ENCODE peak calls at places on chromosomes 3 and 15, in seven cellular contexts. E is HL-60, A is foreskin fibroblast, Y is fibroblast of villous mesenchyme, K is adrenal gland, C is left lung, N is heart left ventricle. F is an unnamed sample.
A peak's percentile ranks its signal among the peaks of the same experiment; 100 is the strongest.

GRCh38 chr3:192921793-192922192 is 4.1 kb upstream of the MB21D2 start:
- DNase-seq in E (no peak), A (no peak), Y (no peak), K (no peak), C (no peak), N (no peak), F (no peak)

GRCh38 chr15:80991446-80991845 is 1.8 kb upstream of the MESD start:
- DNase-seq in E (no peak), A (peak; percentile 73), Y (peak; percentile 87), K (peak; percentile 36), C (no peak), N (peak; percentile 81), F (peak; percentile 72)

GRCh38 chr15:71104636-71105035 is 10.6 kb upstream of the THSD4 start:
- DNase-seq in E (no peak), A (no peak), Y (no peak), K (no peak), C (no peak), N (no peak), F (no peak)

GRCh38 chr3:104040896-104041295 is 1325.8 kb upstream of the ALCAM start:
- DNase-seq in E (no peak), A (no peak), Y (no peak), K (no peak), C (no peak), N (no peak), F (no peak)

GRCh38 chr3:71910107-71910506 is 125.2 kb upstream of the PROK2 start:
- DNase-seq in E (no peak), A (no peak), Y (peak; percentile 14), K (no peak), C (no peak), N (no peak), F (peak; percentile 15)

GRCh38 chr3:13881536-13882410 is 1.9 kb upstream of the WNT7A start:
- DNase-seq in E (no peak), A (no peak), Y (no peak), K (no peak), C (no peak), N (no peak), F (no peak)

GRCh38 chr3:144229237-144229830 is 257.7 kb downstream of the DIPK2A start:
- DNase-seq in E (no peak), A (no peak), Y (no peak), K (no peak), C (no peak), N (no peak), F (peak; percentile 59)

GRCh38 chr3:38026856-38027255 is 2.6 kb downstream of the PLCD1 start:
- DNase-seq in E (no peak), A (no peak), Y (no peak), K (no peak), C (no peak), N (no peak), F (no peak)

GRCh38 chr3:123384256-123384655 is 64.6 kb downstream of the ADCY5 start:
- DNase-seq in E (no peak), A (no peak), Y (no peak), K (no peak), C (no peak), N (no peak), F (no peak)

GRCh38 chr15:62391565-62392262 is 226.6 kb upstream of the C2CD4B start:
- DNase-seq in E (no peak), A (peak; percentile 63), Y (peak; percentile 61), K (peak; percentile 54), C (peak; percentile 84), N (peak; percentile 72), F (peak; percentile 46)

GRCh38 chr3:40043444-40043755 is 234.0 kb downstream of the MYRIP start:
- DNase-seq in E (no peak), A (peak; percentile 85), Y (peak; percentile 5), K (peak; percentile 14), C (no peak), N (no peak), F (peak; percentile 70)

GRCh38 chr15:82850731-82851130 is 41.3 kb downstream of the WHAMM start:
- DNase-seq in E (no peak), A (peak; percentile 10), Y (no peak), K (peak; percentile 25), C (no peak), N (no peak), F (no peak)

GRCh38 chr15:55237219-55238130 is 40.7 kb upstream of the RSL24D1 start:
- DNase-seq in E (no peak), A (no peak), Y (no peak), K (no peak), C (no peak), N (no peak), F (peak; percentile 37)

GRCh38 chr15:80875568-80875967 is 96.4 kb downstream of the CEMIP start:
- DNase-seq in E (no peak), A (no peak), Y (no peak), K (no peak), C (no peak), N (peak; percentile 53), F (peak; percentile 11)

GRCh38 chr3:73493543-73494314 is 131.0 kb downstream of the PDZRN3 start:
- DNase-seq in E (no peak), A (peak; percentile 56), Y (peak; percentile 47), K (peak; percentile 65), C (no peak), N (no peak), F (peak; percentile 61)

GRCh38 chr15:36291501-36291900 is 287.9 kb upstream of the CDIN1 start:
- DNase-seq in E (no peak), A (no peak), Y (no peak), K (no peak), C (no peak), N (no peak), F (no peak)

GRCh38 chr3:127264292-127264691 is 23.6 kb downstream of the PRR20G start:
- DNase-seq in E (no peak), A (no peak), Y (no peak), K (no peak), C (no peak), N (no peak), F (no peak)

DNA sequence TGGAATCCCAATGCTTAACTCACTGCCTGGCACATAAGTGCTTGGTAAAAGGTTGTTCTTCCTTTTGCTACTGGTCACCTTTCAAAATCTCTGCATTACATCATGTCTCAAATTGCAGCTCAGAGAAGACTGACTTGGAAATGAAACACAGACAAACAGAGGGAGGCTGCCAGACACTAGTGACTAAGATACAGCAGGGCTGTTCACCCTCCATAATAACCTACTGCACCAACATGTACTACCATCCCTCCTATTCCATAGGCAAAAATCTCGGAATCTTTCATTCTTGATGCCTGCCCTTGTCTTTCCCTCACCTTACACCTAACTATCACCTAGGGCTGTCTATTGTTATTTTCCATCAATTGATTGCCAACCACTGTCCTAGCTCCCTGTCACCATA is 502.3 kb upstream of the ADAMTS9 start:
- DNase-seq in E (no peak), A (no peak), Y (no peak), K (no peak), C (no peak), N (no peak), F (no peak)
- H3K4me3 ChIP-seq in E (no peak overlapping the region), A (no peak overlapping the region), Y (no peak overlapping the region), K (no peak overlapping the region), C (no peak overlapping the region), N (no peak overlapping the region), F (no peak overlapping the region)

GRCh38 chr3:178646205-178646604 is 110.0 kb downstream of the KCNMB2 start:
- DNase-seq in E (no peak), A (no peak), Y (no peak), K (no peak), C (no peak), N (no peak), F (no peak)

DNA sequence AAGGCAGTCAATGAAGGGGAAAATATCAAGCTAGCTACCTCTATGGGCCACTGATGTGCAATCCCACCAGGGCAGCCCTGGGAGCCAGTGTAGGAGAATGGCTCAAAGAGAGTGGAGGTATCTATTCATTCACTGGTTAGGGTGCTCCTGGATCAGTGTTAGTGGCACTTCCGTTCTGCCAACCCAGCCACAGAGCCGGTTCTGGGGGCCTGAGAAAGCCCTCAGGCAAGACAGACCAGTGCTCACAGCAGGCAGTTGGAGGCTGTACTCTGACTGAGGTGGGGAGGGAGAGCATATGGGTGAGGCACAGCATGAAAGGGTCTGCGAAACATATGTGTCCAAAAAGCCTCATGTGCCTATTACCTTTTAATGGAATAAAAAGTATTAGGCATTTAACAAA is 109.3 kb downstream of the KCNMB2 start:
- DNase-seq in E (no peak), A (no peak), Y (no peak), K (no peak), C (peak; percentile 41), N (no peak), F (no peak)
- TF ChIP-seq CTCF in E (no peak), A (no peak), Y (no peak), K (no peak), C (no peak), N (no peak), F (no peak)

GRCh38 chr3:51896607-51897305 is 6.4 kb downstream of the IQCF1 start:
- DNase-seq in E (no peak), A (no peak), Y (no peak), K (no peak), C (no peak), N (no peak), F (no peak)
- H3K4me3 ChIP-seq in E (no peak overlapping the region), A (no peak overlapping the region), Y (no peak overlapping the region), K (no peak overlapping the region), C (no peak overlapping the region), N (no peak overlapping the region), F (no peak overlapping the region)

DNA sequence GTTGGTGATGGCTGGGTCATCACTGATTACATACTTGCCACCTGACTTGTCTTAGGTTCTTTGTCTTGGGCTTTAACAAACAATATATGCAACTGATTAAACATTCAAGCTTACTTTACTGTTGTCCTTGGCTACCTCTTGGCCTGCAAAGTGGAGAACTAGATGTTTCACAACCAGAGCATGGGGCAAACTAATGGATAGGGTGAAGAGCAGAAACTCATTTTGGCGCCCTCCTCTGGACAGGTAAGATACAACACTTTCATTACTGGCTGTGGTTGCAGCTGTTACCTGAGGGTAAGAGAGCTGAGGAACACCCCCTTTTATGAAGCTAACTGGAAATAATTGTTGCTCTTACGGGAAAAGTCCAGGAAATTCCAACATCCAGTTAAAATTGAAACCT is 262.1 kb downstream of the NAALADL2 start:
- DNase-seq in E (no peak), A (no peak), Y (no peak), K (no peak), C (no peak), N (no peak), F (no peak)
- TF ChIP-seq CTCF in E (no peak), A (peak; percentile 30), Y (peak; percentile 17), K (no peak), C (no peak), N (no peak), F (peak; percentile 24)

GRCh38 chr3:149374391-149374790 is 3.1 kb downstream of the TM4SF1 start:
- DNase-seq in E (no peak), A (no peak), Y (no peak), K (no peak), C (no peak), N (no peak), F (no peak)

GRCh38 chr3:149373235-149374125 is 4.0 kb downstream of the TM4SF1 start:
- DNase-seq in E (peak; percentile 30), A (peak; percentile 87), Y (peak; percentile 94), K (no peak), C (no peak), N (no peak), F (peak; percentile 92)

GRCh38 chr3:149376728-149377407 is 581 bp downstream of the TM4SF1 start:
- DNase-seq in E (no peak), A (no peak), Y (no peak), K (no peak), C (no peak), N (no peak), F (peak; percentile 57)

GRCh38 chr3:149375824-149376196 is 1.6 kb downstream of the TM4SF1 start:
- DNase-seq in E (no peak), A (no peak), Y (peak; percentile 45), K (no peak), C (no peak), N (no peak), F (no peak)

GRCh38 chr3:149375164-149375823 is 2.2 kb downstream of the TM4SF1 start:
- DNase-seq in E (no peak), A (no peak), Y (no peak), K (no peak), C (no peak), N (no peak), F (peak; percentile 58)
- H3K4me3 ChIP-seq in E (no peak overlapping the region), A (no peak overlapping the region), Y (peak overlapping the region; percentile 77), K (no peak overlapping the region), C (peak overlapping the region; percentile 48), N (peak overlapping the region; percentile 60), F (peak overlapping the region; percentile 71)

F was measured in fibroblast of pulmonary artery.